ENCODE peak calls at places on chromosomes 7 and 10, in six cellular contexts. One of them, this sample, is unnamed.
A peak's percentile ranks its signal among the peaks of the same experiment; 100 is the strongest.

GRCh38 chr10:24929056-24929544 is 23.3 kb downstream of the PRTFDC1 start:
- DNase-seq in GM12865: no peak
- DNase-seq in ovary: no peak
- DNase-seq in cardiac fibroblast: peak; percentile 92
- DNase-seq in A549: no peak
- DNase-seq in left lung: no peak
- DNase-seq in this sample: no peak

GRCh38 chr7:152054377-152055230 is 29.1 kb downstream of the GALNT11 start:
- DNase-seq in GM12865: no peak
- DNase-seq in ovary: no peak
- DNase-seq in cardiac fibroblast: peak; percentile 83
- DNase-seq in A549: no peak
- DNase-seq in left lung: no peak
- DNase-seq in this sample: peak; percentile 51

GRCh38 chr7:158517072-158517471 is 70.6 kb downstream of the PTPRN2 start:
- DNase-seq in GM12865: no peak
- DNase-seq in ovary: no peak
- DNase-seq in cardiac fibroblast: no peak
- DNase-seq in A549: no peak
- DNase-seq in left lung: peak; percentile 55
- DNase-seq in this sample: no peak

GRCh38 chr7:139212133-139212532 is 18.9 kb upstream of the UBN2 start:
- DNase-seq in GM12865: no peak
- DNase-seq in ovary: no peak
- DNase-seq in cardiac fibroblast: no peak
- DNase-seq in A549: no peak
- DNase-seq in left lung: no peak
- DNase-seq in this sample: no peak

GRCh38 chr7:24419070-24419469 is 135.1 kb downstream of the NPY start:
- DNase-seq in GM12865: peak; percentile 22
- DNase-seq in ovary: no peak
- DNase-seq in cardiac fibroblast: peak; percentile 1
- DNase-seq in A549: peak; percentile 7
- DNase-seq in left lung: no peak
- DNase-seq in this sample: peak; percentile 24

GRCh38 chr10:34575882-34576281 is 239.2 kb downstream of the PARD3 start:
- DNase-seq in GM12865: no peak
- DNase-seq in ovary: no peak
- DNase-seq in cardiac fibroblast: no peak
- DNase-seq in A549: no peak
- DNase-seq in left lung: no peak
- DNase-seq in this sample: peak; percentile 51

GRCh38 chr10:66931340-66931948 is 5.6 kb downstream of the LRRTM3 start:
- DNase-seq in GM12865: peak; percentile 64
- DNase-seq in ovary: no peak
- DNase-seq in cardiac fibroblast: peak; percentile 79
- DNase-seq in A549: peak; percentile 8
- DNase-seq in left lung: no peak
- DNase-seq in this sample: peak; percentile 67

GRCh38 chr10:133260895-133261725 is 15.6 kb downstream of the ADAM8 start:
- DNase-seq in GM12865: peak; percentile 68
- DNase-seq in ovary: peak; percentile 53
- DNase-seq in cardiac fibroblast: peak; percentile 21
- DNase-seq in A549: peak; percentile 73
- DNase-seq in left lung: peak; percentile 91
- DNase-seq in this sample: no peak

GRCh38 chr7:1539346-1540321 is 9.1 kb downstream of the MAFK start:
- DNase-seq in GM12865: no peak
- DNase-seq in ovary: peak; percentile 16
- DNase-seq in cardiac fibroblast: no peak
- DNase-seq in A549: no peak
- DNase-seq in left lung: no peak
- DNase-seq in this sample: no peak

GRCh38 chr10:102419561-102420442 is 834 bp upstream of the FBXL15 start:
- DNase-seq in GM12865: peak; percentile 47
- DNase-seq in ovary: peak; percentile 54
- DNase-seq in cardiac fibroblast: peak; percentile 23
- DNase-seq in A549: peak; percentile 69
- DNase-seq in left lung: peak; percentile 89
- DNase-seq in this sample: no peak

GRCh38 chr7:114832906-114833595 is 88.8 kb upstream of the MDFIC start:
- DNase-seq in GM12865: peak; percentile 72
- DNase-seq in ovary: no peak
- DNase-seq in cardiac fibroblast: no peak
- DNase-seq in A549: no peak
- DNase-seq in left lung: no peak
- DNase-seq in this sample: no peak

GRCh38 chr10:13453896-13454295 is 74.9 kb downstream of the BEND7 start:
- DNase-seq in GM12865: peak; percentile 9
- DNase-seq in ovary: no peak
- DNase-seq in cardiac fibroblast: no peak
- DNase-seq in A549: no peak
- DNase-seq in left lung: no peak
- DNase-seq in this sample: no peak

GRCh38 chr10:63717089-63717715 is 196.0 kb downstream of the REEP3 start:
- DNase-seq in GM12865: no peak
- DNase-seq in ovary: no peak
- DNase-seq in cardiac fibroblast: no peak
- DNase-seq in A549: no peak
- DNase-seq in left lung: no peak
- DNase-seq in this sample: no peak

GRCh38 chr10:95414844-95415545 is 124.2 kb upstream of the PDLIM1 start:
- DNase-seq in GM12865: no peak
- DNase-seq in ovary: no peak
- DNase-seq in cardiac fibroblast: no peak
- DNase-seq in A549: no peak
- DNase-seq in left lung: no peak
- DNase-seq in this sample: no peak

GRCh38 chr7:156222151-156222550 is 409.9 kb upstream of the SHH start:
- DNase-seq in GM12865: no peak
- DNase-seq in ovary: no peak
- DNase-seq in cardiac fibroblast: no peak
- DNase-seq in A549: no peak
- DNase-seq in left lung: no peak
- DNase-seq in this sample: no peak

GRCh38 chr10:29105516-29106215 is 183.2 kb upstream of the LYZL1 start:
- DNase-seq in GM12865: no peak
- DNase-seq in ovary: no peak
- DNase-seq in cardiac fibroblast: peak; percentile 82
- DNase-seq in A549: peak; percentile 52
- DNase-seq in left lung: no peak
- DNase-seq in this sample: no peak

GRCh38 chr7:15308831-15309230 is 253.0 kb downstream of the AGMO start:
- DNase-seq in GM12865: no peak
- DNase-seq in ovary: no peak
- DNase-seq in cardiac fibroblast: no peak
- DNase-seq in A549: no peak
- DNase-seq in left lung: no peak
- DNase-seq in this sample: no peak

GRCh38 chr10:45315508-45315907 is at the start of gene OR13A1:
- DNase-seq in GM12865: no peak
- DNase-seq in ovary: no peak
- DNase-seq in cardiac fibroblast: no peak
- DNase-seq in A549: no peak
- DNase-seq in left lung: no peak
- DNase-seq in this sample: no peak

DNA sequence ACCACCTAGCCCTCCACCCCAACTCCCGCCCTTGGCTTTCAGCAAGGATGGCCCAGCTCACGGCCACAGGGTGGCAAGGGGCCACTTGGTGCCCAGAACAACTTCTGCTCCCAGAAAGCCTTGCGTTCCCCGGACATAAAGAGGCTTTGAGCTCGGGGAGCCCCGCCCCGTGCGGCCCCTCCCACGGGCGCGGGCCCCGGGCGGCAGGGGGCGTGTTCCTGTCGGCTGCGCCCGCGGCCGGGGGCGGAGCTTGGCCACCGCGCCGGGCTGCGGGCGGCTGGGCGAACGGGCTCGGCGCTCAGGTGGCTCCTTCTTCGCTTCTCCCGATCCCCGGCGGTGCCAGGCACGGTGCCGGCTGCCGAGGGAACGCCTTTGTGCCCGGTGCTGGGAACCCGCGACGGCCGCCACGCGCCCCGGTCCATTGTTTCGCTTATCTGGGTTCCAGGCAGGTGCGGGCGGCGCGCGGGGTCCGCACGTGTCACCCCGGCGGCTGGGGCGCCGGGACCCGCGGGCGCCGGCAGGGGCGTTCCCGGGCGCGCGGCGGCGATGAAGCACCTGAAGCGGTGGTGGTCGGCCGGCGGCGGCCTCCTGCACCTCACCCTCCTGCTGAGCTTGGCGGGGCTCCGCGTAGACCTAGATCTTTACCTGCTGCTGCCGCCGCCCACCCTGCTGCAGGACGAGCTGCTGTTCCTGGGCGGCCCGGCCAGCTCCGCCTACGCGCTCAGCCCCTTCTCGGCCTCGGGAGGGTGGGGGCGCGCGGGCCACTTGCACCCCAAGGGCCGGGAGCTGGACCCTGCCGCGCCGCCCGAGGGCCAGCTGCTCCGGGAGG is at the start of gene NFE2L3:
- DNase-seq in GM12865: peak; percentile 93
- DNase-seq in ovary: no peak
- DNase-seq in cardiac fibroblast: peak; percentile 64
- DNase-seq in A549: peak; percentile 64
- DNase-seq in left lung: peak; percentile 95
- DNase-seq in this sample: peak; percentile 63
- H3K4me3 ChIP-seq in GM12865: peak within 1 kb of the TSS; percentile 76
- H3K4me3 ChIP-seq in ovary: peak within 1 kb of the TSS; percentile 35
- H3K4me3 ChIP-seq in cardiac fibroblast: peak within 1 kb of the TSS; percentile 41
- H3K4me3 ChIP-seq in A549: peak within 1 kb of the TSS; percentile 91
- H3K4me3 ChIP-seq in left lung: peak within 1 kb of the TSS; percentile 61
- H3K4me3 ChIP-seq in this sample: peak within 1 kb of the TSS; percentile 40

GRCh38 chr7:3399858-3400257 is 98.8 kb downstream of the SDK1 start:
- DNase-seq in GM12865: peak; percentile 22
- DNase-seq in ovary: no peak
- DNase-seq in cardiac fibroblast: no peak
- DNase-seq in A549: peak; percentile 7
- DNase-seq in left lung: no peak
- DNase-seq in this sample: peak; percentile 43
- TF ChIP-seq CTCF in GM12865: peak; percentile 21
- TF ChIP-seq CTCF in ovary: no peak
- TF ChIP-seq CTCF in cardiac fibroblast: peak; percentile 39
- TF ChIP-seq CTCF in A549: peak; percentile 28
- TF ChIP-seq CTCF in left lung: no peak
- TF ChIP-seq CTCF in this sample: peak; percentile 47

DNA sequence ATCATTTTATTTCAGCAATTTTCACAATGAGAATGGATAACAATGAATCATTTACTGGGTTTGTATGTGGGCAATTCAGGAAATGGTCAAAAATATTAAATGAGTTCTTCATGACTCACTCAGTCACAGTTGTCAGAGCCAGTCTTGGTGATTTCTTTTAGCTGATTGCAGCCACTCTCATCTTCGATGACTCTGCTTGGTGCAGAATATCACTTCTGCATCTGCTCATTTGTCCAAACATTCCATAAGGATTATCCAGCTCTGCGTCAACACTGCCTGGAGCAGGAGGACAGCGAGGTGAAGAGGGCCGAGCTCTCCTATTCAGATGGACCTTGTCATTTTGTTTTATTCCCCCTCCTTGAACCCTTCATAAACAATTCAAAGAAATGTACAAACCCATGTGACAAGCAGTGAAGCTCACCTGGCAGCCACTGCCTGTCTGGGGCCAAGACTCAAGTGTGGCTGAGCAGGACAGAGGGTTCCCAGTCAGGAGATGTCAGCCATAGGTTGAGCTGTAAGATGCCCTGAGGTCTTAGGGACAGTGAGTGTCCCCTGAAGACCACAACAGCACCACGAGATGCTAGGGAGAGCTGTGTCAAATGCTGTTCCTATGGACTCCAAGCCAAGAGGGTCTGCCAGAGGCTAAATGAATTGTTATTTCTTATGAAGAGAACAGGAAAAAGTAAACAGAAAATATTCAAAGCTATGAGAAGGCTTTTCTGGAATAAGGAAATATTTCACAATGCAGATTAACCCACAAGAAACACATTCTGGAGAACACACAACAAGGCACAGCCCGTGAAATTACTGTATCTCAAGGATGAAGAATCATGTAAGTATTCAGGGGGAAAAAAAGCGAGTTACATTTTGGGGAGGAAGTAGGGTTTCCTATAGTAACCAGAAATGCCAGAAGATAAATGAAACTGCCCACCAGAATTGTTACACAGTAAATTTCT is 33.1 kb upstream of the EGFR start:
- DNase-seq in GM12865: no peak
- DNase-seq in ovary: no peak
- DNase-seq in cardiac fibroblast: peak; percentile 30
- DNase-seq in A549: peak; percentile 70
- DNase-seq in left lung: no peak
- DNase-seq in this sample: peak; percentile 92
- H3K4me3 ChIP-seq in GM12865: no peak overlapping the region
- H3K4me3 ChIP-seq in ovary: no peak overlapping the region
- H3K4me3 ChIP-seq in cardiac fibroblast: no peak overlapping the region
- H3K4me3 ChIP-seq in A549: peak overlapping the region; percentile 6
- H3K4me3 ChIP-seq in left lung: no peak overlapping the region
- H3K4me3 ChIP-seq in this sample: no peak overlapping the region

GRCh38 chr7:99036531-99037175 is 107.3 kb downstream of the SMURF1 start:
- DNase-seq in GM12865: no peak
- DNase-seq in ovary: no peak
- DNase-seq in cardiac fibroblast: peak; percentile 56
- DNase-seq in A549: peak; percentile 55
- DNase-seq in left lung: no peak
- DNase-seq in this sample: peak; percentile 30
- TF ChIP-seq CTCF in GM12865: no peak
- TF ChIP-seq CTCF in ovary: no peak
- TF ChIP-seq CTCF in cardiac fibroblast: peak; percentile 42
- TF ChIP-seq CTCF in A549: peak; percentile 33
- TF ChIP-seq CTCF in left lung: no peak
- TF ChIP-seq CTCF in this sample: peak; percentile 38

DNA sequence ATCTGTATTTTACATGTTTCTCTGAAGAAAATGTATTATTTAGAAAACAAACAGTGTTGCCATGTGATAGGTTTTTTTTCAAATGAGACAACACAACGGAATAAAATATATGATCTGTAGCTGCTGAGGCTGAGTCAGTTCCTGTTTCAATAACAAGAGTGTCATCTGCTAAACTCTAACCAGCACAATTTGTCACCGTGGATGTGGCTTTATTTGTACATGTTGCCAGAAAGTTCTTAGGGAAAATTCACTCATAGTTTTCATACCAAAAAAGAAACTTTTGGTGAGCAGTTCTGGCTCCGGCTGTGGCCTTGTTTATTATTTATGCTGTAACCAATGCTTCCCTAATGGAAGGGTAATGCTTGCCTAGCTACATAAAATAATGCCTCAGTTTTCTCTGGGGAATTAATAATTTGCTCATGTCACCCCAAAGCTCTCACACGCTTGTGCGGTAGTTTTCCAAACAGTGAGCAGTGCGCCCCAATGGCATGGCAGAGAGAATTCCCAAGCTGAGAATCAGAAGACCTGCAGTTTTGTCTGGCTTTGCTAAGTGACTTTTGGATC is 20.3 kb upstream of the KLF6 start:
- DNase-seq in GM12865: peak; percentile 67
- DNase-seq in ovary: no peak
- DNase-seq in cardiac fibroblast: peak; percentile 85
- DNase-seq in A549: no peak
- DNase-seq in left lung: no peak
- DNase-seq in this sample: peak; percentile 91
- H3K4me3 ChIP-seq in GM12865: no peak overlapping the region
- H3K4me3 ChIP-seq in ovary: no peak overlapping the region
- H3K4me3 ChIP-seq in cardiac fibroblast: no peak overlapping the region
- H3K4me3 ChIP-seq in A549: peak overlapping the region; percentile 4
- H3K4me3 ChIP-seq in left lung: no peak overlapping the region
- H3K4me3 ChIP-seq in this sample: no peak overlapping the region